ENCODE peak calls at places on chromosomes 3 and 15, in four cellular contexts. V, R, T and D are unnamed samples.
A peak's percentile ranks its signal among the peaks of the same experiment; 100 is the strongest.

GRCh38 chr15:36766449-36766848 is 187.0 kb downstream of the CDIN1 start:
- DNase-seq in V (no peak), R (no peak), T (no peak), D (no peak)

GRCh38 chr15:66004618-66005262 is 135.4 kb downstream of the RAB11A start:
- DNase-seq in V (peak; percentile 31), R (peak; percentile 43), T (no peak), D (no peak)

GRCh38 chr15:90654233-90655124 is 62.7 kb upstream of the BLM start:
- DNase-seq in V (no peak), R (no peak), T (no peak), D (no peak)

GRCh38 chr15:78969687-78970349 is 25.0 kb upstream of the CTSH start:
- DNase-seq in V (no peak), R (peak; percentile 37), T (no peak), D (no peak)

GRCh38 chr3:157650191-157650590 is 147.0 kb upstream of the VEPH1 start:
- DNase-seq in V (no peak), R (no peak), T (no peak), D (no peak)

GRCh38 chr3:139540686-139541085 is 1.1 kb upstream of the RBP1 start:
- DNase-seq in V (no peak), R (no peak), T (no peak), D (no peak)

GRCh38 chr3:113169876-113170452 is 41.4 kb upstream of the BOC start:
- DNase-seq in V (no peak), R (no peak), T (no peak), D (no peak)

GRCh38 chr3:168865022-168865551 is 769.4 kb upstream of the GOLIM4 start:
- DNase-seq in V (no peak), R (peak; percentile 64), T (no peak), D (no peak)

GRCh38 chr15:88257311-88257901 is 867 bp upstream of the NTRK3 start:
- DNase-seq in V (peak; percentile 8), R (no peak), T (no peak), D (no peak)

GRCh38 chr3:161275919-161276318 is 54.8 kb downstream of the NMD3 start:
- DNase-seq in V (no peak), R (no peak), T (no peak), D (no peak)

GRCh38 chr3:124985358-124985757 is 50.8 kb upstream of the MUC13 start:
- DNase-seq in V (no peak), R (peak; percentile 68), T (peak; percentile 68), D (no peak)

GRCh38 chr3:194928183-194928736 is 242.6 kb downstream of the FAM43A start:
- DNase-seq in V (no peak), R (peak; percentile 41), T (no peak), D (no peak)

GRCh38 chr3:73100734-73101550 is 39.5 kb downstream of the EBLN2 start:
- DNase-seq in V (peak; percentile 83), R (peak; percentile 86), T (peak; percentile 10), D (peak; percentile 33)
- TF ChIP-seq CTCF in V (peak; percentile 86), R (peak; percentile 93), T (peak; percentile 91), D (peak; percentile 98)

GRCh38 chr3:46488735-46489361 is 8.9 kb upstream of the RTP3 start:
- DNase-seq in V (peak; percentile 98), R (peak; percentile 86), T (no peak), D (peak; percentile 63)
- H3K4me3 ChIP-seq in V (no peak overlapping the region), R (no peak overlapping the region), T (no peak overlapping the region), D (no peak overlapping the region)

DNA sequence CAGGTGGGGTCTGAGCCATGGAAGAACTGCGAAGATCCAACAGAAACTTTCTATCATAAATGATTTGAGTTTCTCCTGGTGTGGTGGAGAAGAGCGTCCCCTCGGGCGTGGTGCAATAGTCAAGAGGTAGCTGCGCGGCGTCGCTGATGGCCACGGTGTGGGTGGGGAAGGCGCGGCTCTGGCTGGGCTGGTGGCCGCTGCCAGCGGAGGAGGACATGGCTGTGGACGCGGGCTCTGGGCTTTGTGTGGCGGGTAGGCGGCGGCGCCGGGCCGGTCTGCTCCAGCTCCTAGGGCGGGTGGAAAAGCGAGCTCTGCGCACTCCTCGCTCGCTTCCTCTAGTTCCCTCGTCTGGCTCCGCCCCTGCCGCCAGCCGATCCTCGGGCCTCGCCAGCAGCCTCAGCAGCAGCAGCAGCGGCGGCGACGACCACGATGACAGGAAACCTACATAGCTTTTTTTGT is 5.9 kb downstream of the STARD9 start:
- DNase-seq in V (peak; percentile 86), R (peak; percentile 75), T (no peak), D (no peak)
- TF ChIP-seq CTCF in V (no peak), R (no peak), T (peak; percentile 2), D (no peak)

GRCh38 chr15:96237002-96237401 is 93.5 kb upstream of the NR2F2 start:
- DNase-seq in V (no peak), R (peak; percentile 25), T (no peak), D (no peak)

GRCh38 chr15:96234109-96234892 is 96.2 kb upstream of the NR2F2 start:
- DNase-seq in V (no peak), R (peak; percentile 48), T (peak; percentile 74), D (no peak)

GRCh38 chr15:96230557-96231181 is 99.8 kb upstream of the NR2F2 start:
- DNase-seq in V (no peak), R (peak; percentile 22), T (no peak), D (no peak)

DNA sequence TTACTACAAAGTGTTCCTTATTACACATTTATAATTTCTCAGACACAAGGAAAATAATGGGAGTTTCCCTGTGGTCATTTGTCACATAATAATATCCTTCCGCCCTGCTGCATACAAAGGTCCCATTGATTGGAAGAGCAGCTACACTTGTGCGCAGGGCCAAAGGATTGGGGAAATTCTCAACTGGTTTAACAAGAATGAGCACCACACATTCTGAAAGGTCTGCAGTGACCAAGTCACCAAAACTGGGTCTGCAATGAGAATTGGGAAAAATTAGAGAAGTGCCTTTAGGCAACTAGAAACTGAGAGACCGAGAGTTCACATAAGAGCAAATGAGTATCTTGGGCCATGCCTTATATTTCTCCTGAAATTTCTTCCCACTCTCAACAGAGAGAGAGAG is 98.2 kb upstream of the NR2F2 start:
- DNase-seq in V (no peak), R (no peak), T (no peak), D (no peak)
- H3K4me3 ChIP-seq in V (no peak overlapping the region), R (no peak overlapping the region), T (no peak overlapping the region), D (no peak overlapping the region)

DNA sequence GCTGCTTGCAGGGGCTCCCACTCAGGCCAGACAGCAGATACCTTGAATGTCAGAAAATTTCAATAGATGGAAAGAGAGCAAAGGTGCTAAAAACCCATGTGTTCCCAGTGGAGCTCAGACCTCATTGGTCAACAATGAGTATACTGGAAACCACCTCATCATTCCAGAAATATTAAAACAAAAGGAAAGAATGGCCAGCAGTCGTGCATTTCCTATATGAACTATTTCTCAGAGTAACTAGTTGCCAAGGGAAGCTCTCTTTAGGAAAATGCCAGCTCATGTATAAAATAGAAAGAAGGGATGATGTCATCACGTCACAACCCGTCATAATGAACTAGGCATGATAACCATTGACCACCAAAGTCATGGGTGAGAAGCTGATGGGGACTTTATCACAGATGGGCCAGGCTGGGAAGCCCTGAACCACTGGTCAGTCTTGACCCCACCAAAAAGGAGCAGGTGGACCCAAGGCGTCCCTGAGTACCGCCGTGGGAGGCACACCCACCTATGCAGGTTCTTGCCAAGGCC is 17.5 kb downstream of the DNAJB8 start:
- DNase-seq in V (no peak), R (no peak), T (no peak), D (no peak)
- TF ChIP-seq CTCF in V (no peak), R (no peak), T (no peak), D (no peak)

DNA sequence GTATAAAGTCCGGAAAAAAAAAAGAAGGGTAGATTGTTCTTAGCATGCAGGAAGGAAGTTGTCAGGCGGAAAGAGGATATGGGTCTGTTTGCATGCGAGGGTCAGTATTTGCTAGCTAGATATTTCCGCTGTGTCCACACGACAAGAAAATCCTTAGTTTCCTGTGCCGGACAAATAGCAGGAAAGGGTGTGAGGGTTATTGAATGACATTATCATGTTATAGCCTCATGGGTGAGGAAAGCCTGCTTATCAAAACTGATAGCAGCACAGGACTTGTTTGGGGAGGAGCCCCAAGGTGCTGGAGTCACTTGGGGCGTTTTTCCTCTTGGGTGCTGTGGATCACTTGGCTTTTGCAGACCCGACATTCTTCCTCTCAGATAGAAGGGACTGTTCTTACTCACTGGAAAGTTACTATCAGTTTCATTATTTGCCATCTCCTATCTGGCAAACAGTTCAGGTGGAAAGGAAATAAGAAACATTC is 127.2 kb upstream of the DPH6 start:
- DNase-seq in V (no peak), R (peak; percentile 52), T (no peak), D (no peak)
- H3K4me3 ChIP-seq in V (no peak overlapping the region), R (no peak overlapping the region), T (no peak overlapping the region), D (no peak overlapping the region)

GRCh38 chr15:101184830-101185229 is 67.0 kb downstream of the CHSY1 start:
- DNase-seq in V (no peak), R (no peak), T (no peak), D (no peak)
- TF ChIP-seq CTCF in V (no peak), R (no peak), T (no peak), D (no peak)

DNA sequence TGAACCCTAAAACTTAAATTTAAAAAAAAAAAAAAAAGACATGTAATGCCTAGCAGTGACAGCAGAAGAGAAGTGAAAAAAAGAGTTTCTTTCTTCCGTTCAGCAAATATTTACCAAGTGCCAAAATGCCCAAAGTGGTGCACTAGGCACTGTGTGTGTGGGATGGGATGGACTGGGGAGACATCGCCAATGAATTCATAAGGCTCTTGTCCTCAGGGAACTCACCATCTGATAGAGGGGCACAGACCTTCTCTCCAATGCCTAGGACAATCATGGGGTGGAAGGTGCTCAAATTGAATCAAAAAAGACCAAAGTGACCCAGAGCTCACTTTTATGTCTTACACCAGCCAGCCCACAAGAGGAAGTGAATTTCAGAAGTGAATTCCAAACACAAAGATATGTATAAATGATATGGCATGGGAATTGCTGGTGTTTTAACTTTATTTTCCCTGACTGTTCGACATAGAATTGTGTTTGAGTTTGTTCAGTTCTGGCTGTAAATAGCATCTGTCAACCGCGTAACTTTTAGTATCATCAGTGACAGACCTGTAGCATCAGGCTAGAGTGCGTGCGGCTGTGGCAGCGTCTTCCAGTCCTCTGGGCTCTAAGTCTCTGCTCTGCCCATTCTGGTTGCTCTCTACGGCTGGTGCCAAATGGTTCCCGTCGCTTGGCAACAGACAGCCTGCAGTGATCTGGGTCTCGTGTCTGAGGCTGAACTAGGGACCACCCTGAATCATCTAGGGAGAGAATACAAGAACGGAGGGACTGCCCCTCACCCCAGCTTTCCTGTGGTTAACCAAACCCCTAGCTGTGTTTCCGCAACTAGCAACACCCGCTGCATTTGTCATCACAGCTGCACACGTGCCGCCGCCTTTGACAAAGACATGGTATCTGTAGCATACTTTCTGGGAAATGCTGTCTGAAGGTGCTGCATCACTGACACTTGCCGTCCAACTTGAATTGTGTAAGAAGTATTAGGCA is 154.0 kb upstream of the THBS1 start:
- DNase-seq in V (no peak), R (peak; percentile 92), T (no peak), D (no peak)
- H3K4me3 ChIP-seq in V (no peak overlapping the region), R (no peak overlapping the region), T (no peak overlapping the region), D (no peak overlapping the region)

GRCh38 chr3:45171283-45171682 is 25.1 kb upstream of the CDCP1 start:
- DNase-seq in V (no peak), R (no peak), T (no peak), D (no peak)
- TF ChIP-seq CTCF in V (no peak), R (no peak), T (no peak), D (no peak)